ENCODE peak calls at places on chromosomes 5 and 9, in nine cellular contexts. A, B, Y, H, F, N, C, L and I are unnamed samples.

GRCh38 chr9:121498487-121499176 is 1.0 kb downstream of the GGTA1 start:
- DNase-seq in N (peak; percentile 78), H (peak; percentile 23), B (peak; percentile 81), L (peak; percentile 43), A (no peak), C (peak; percentile 63), F (peak; percentile 62), Y (no peak), I (peak; percentile 36)

GRCh38 chr9:77968506-77968905 is 63.1 kb downstream of the GNAQ start:
- DNase-seq in N (no peak), F (no peak), L (no peak), A (no peak), Y (no peak), H (no peak), B (no peak), C (no peak), I (no peak)

GRCh38 chr5:57442080-57442839 is 40.4 kb downstream of the ACTBL2 start:
- DNase-seq in F (no peak), A (peak; percentile 79), L (no peak), C (no peak), B (peak; percentile 42), Y (peak; percentile 85), H (peak; percentile 42), N (no peak), I (no peak)

GRCh38 chr5:136036991-136037705 is 8.4 kb downstream of the TGFBI start:
- DNase-seq in L (no peak), C (peak; percentile 70), A (peak; percentile 85), B (peak; percentile 44), F (no peak), Y (peak; percentile 84), N (peak; percentile 45), H (no peak), I (no peak)

GRCh38 chr5:123422433-123423277 is 548 bp downstream of the CEP120 start:
- DNase-seq in C (no peak), A (no peak), F (no peak), B (peak; percentile 33), Y (no peak), L (no peak), H (peak; percentile 20), N (no peak), I (no peak)

GRCh38 chr5:138229387-138229786 is 16.3 kb upstream of the CDC23 start:
- DNase-seq in H (no peak), N (peak; percentile 5), Y (no peak), F (no peak), B (no peak), A (no peak), C (no peak), L (no peak), I (no peak)

GRCh38 chr9:117678882-117679281 is 25.3 kb upstream of the TLR4 start:
- DNase-seq in B (no peak), Y (no peak), L (no peak), H (peak; percentile 32), N (no peak), F (no peak), A (no peak), C (no peak), I (no peak)

GRCh38 chr9:35882265-35882848 is 12.2 kb upstream of the OR13J1 start:
- DNase-seq in F (peak; percentile 87), C (peak; percentile 92), A (peak; percentile 92), N (peak; percentile 92), B (peak; percentile 87), Y (no peak), L (peak; percentile 87), H (peak; percentile 90), I (peak; percentile 85)

GRCh38 chr5:172235132-172235780 is 41.3 kb downstream of the EFCAB9 start:
- DNase-seq in C (no peak), F (no peak), Y (no peak), L (no peak), H (peak; percentile 21), N (no peak), B (no peak), A (no peak), I (no peak)

GRCh38 chr9:71302776-71303175 is 181.4 kb upstream of the TRPM3 start:
- DNase-seq in C (no peak), A (no peak), F (no peak), L (no peak), N (no peak), B (no peak), Y (no peak), H (no peak), I (no peak)

GRCh38 chr9:78236511-78236950 is 656 bp downstream of the CEP78 start:
- DNase-seq in H (no peak), C (no peak), N (no peak), F (no peak), Y (no peak), B (no peak), L (no peak), A (peak; percentile 67), I (no peak)

GRCh38 chr5:135012951-135013391 is 21.1 kb downstream of the PITX1 start:
- DNase-seq in Y (no peak), F (peak; percentile 53), C (no peak), H (no peak), B (no peak), L (no peak), A (peak; percentile 56), N (peak; percentile 60), I (no peak)

GRCh38 chr5:435961-436640 is 6.9 kb upstream of the EXOC3 start:
- DNase-seq in A (peak; percentile 41), N (peak; percentile 63), C (peak; percentile 45), F (peak; percentile 58), L (no peak), H (no peak), Y (no peak), B (peak; percentile 13), I (peak; percentile 29)

GRCh38 chr5:138082033-138082432 is 1.8 kb upstream of the WNT8A start:
- DNase-seq in B (no peak), H (no peak), F (no peak), N (peak; percentile 24), L (no peak), A (no peak), Y (no peak), C (no peak), I (no peak)

GRCh38 chr5:163373401-163374066 is 63.9 kb upstream of the CCNG1 start:
- DNase-seq in N (no peak), F (no peak), Y (peak; percentile 48), C (no peak), B (no peak), A (no peak), H (no peak), L (no peak), I (no peak)

GRCh38 chr9:27572566-27572917 is 739 bp downstream of the C9orf72 start:
- DNase-seq in F (no peak), L (no peak), H (no peak), A (peak; percentile 81), B (peak; percentile 78), C (no peak), N (no peak), Y (no peak), I (no peak)

GRCh38 chr9:123091459-123091858 is 58.0 kb downstream of the GPR21 start:
- DNase-seq in Y (no peak), A (no peak), C (no peak), N (no peak), H (no peak), B (no peak), F (no peak), L (no peak), I (no peak)
- TF ChIP-seq CTCF in Y (no peak), A (no peak), C (no peak), N (no peak), H (no peak), B (no peak), F (no peak), L (no peak), I (no peak)

GRCh38 chr9:128389395-128390149 is 18.4 kb downstream of the URM1 start:
- DNase-seq in F (no peak), L (no peak), C (no peak), H (no peak), N (no peak), B (no peak), A (no peak), Y (no peak), I (peak; percentile 44)

GRCh38 chr9:128390150-128390812 is 19.1 kb downstream of the URM1 start:
- DNase-seq in F (no peak), Y (no peak), B (no peak), A (no peak), N (no peak), C (no peak), H (no peak), L (no peak), I (no peak)

GRCh38 chr9:128392302-128393152 is 21.4 kb downstream of the URM1 start:
- DNase-seq in Y (no peak), F (peak; percentile 62), L (no peak), C (no peak), N (no peak), H (no peak), A (no peak), B (no peak), I (no peak)

GRCh38 chr9:128391956-128392301 is 20.8 kb downstream of the URM1 start:
- DNase-seq in B (no peak), N (no peak), H (no peak), C (no peak), F (no peak), L (no peak), A (no peak), Y (no peak), I (no peak)

DNA sequence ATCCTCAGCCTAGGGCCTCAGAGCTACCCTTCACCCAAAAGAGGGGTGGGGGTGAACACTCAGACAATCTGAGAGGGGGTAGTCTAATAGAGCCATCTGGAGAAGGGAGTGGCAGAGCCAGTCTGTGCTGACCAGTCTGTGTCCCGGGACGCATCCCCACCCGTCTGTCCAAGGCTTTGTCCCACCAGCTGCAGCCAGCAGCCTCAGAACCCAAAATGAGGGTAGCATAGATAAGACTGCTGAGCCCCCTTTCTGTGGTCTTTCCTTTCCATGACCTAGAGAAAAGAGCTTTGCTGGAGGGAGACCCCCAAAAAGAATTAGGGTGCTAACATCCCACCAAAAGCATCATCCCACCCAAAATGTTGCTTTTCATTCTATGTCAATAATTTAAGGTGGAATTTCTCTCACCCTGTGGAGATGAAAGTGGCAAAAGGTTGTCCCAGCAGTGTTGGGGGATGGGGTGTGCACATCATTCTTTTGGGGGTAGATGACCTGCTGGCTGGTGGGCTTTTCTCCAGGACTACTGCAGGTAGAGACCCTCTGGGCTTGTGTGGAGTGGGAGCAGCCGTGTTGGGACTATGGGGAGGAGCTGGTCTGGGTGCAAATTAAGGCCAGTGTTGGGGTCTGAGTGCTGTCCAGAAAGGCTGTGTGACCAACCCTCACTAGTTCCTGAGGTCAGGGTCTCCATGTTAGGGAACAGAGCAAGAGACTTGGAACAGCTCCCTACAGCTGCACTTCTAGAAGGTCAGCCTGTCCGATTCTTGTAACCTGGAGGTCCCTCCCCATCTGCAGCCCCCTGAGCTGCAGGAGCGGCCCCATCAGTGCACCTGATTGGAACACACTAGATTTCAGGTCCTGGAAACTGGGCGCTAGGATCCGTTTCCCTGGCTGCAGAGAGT is 19.9 kb downstream of the URM1 start:
- DNase-seq in C (no peak), A (no peak), B (no peak), L (no peak), Y (no peak), H (no peak), F (no peak), N (no peak), I (no peak)
- H3K4me3 ChIP-seq in C (no peak overlapping the region), A (no peak overlapping the region), B (no peak overlapping the region), L (no peak overlapping the region), Y (no peak overlapping the region), H (no peak overlapping the region), F (no peak overlapping the region), N (no peak overlapping the region), I (peak overlapping the region; percentile 96)

GRCh38 chr5:151155777-151156731 is 1.5 kb downstream of the ANXA6 start:
- DNase-seq in L (peak; percentile 32), A (peak; percentile 77), H (peak; percentile 42), N (peak; percentile 84), C (no peak), B (no peak), Y (no peak), F (peak; percentile 66), I (no peak)
- TF ChIP-seq CTCF in L (no peak), A (no peak), H (no peak), N (no peak), C (no peak), B (no peak), Y (no peak), F (no peak), I (no peak)

GRCh38 chr5:128201065-128201926 is 117.7 kb downstream of the SLC12A2 start:
- DNase-seq in B (peak; percentile 78), N (peak; percentile 94), H (peak; percentile 88), L (peak; percentile 81), A (peak; percentile 89), F (peak; percentile 91), Y (no peak), C (peak; percentile 89), I (peak; percentile 77)
- H3K4me3 ChIP-seq in B (no peak overlapping the region), N (no peak overlapping the region), H (no peak overlapping the region), L (peak overlapping the region; percentile 2), A (no peak overlapping the region), F (peak overlapping the region; percentile 16), Y (no peak overlapping the region), C (peak overlapping the region; percentile 43), I (peak overlapping the region; percentile 47)